ENCODE peak calls at places on chromosomes 7 and 10, in seven cellular contexts. P is H9, E is mesenchymal stem cell, O is IMR-90, X is H1, R is neuronal stem cell, H is mesendoderm. N is an unnamed sample.

GRCh38 chr7:43248961-43249807 is 136.7 kb downstream of the HECW1 start:
- DNase-seq in P (no peak), E (peak; percentile 82), O (peak; percentile 77), X (no peak), R (no peak), H (peak; percentile 25), N (no peak)

GRCh38 chr7:25940086-25940906 is 211.7 kb upstream of the NFE2L3 start:
- DNase-seq in P (no peak), E (no peak), O (no peak), X (no peak), R (no peak), H (no peak), N (no peak)

GRCh38 chr10:133440633-133441285 is 13.0 kb upstream of the SCART1 start:
- DNase-seq in P (no peak), E (no peak), O (no peak), X (no peak), R (no peak), H (no peak), N (no peak)

GRCh38 chr10:72044417-72045041 is 43.8 kb downstream of the SPOCK2 start:
- DNase-seq in P (no peak), E (no peak), O (peak; percentile 28), X (no peak), R (no peak), H (no peak), N (peak; percentile 41)

GRCh38 chr10:133199488-133199885 is 30.5 kb upstream of the UTF1 start:
- DNase-seq in P (no peak), E (no peak), O (no peak), X (no peak), R (no peak), H (no peak), N (no peak)

GRCh38 chr10:109427421-109427820 is 495.9 kb downstream of the XPNPEP1 start:
- DNase-seq in P (no peak), E (peak; percentile 37), O (peak; percentile 51), X (no peak), R (no peak), H (peak; percentile 33), N (peak; percentile 3)

GRCh38 chr7:120927454-120928103 is 23.0 kb upstream of the ING3 start:
- DNase-seq in P (no peak), E (no peak), O (no peak), X (no peak), R (no peak), H (no peak), N (no peak)

GRCh38 chr7:17965600-17965999 is 25.3 kb upstream of the SNX13 start:
- DNase-seq in P (no peak), E (peak; percentile 29), O (peak; percentile 71), X (no peak), R (no peak), H (no peak), N (no peak)

GRCh38 chr10:63467833-63468232 is 2.1 kb upstream of the JMJD1C start:
- DNase-seq in P (no peak), E (no peak), O (peak; percentile 22), X (no peak), R (no peak), H (no peak), N (no peak)

GRCh38 chr7:130322615-130323014 is 22.0 kb upstream of the CPA5 start:
- DNase-seq in P (no peak), E (no peak), O (no peak), X (no peak), R (no peak), H (no peak), N (peak; percentile 30)

GRCh38 chr10:68895041-68895440 is 6.1 kb upstream of the DDX50 start:
- DNase-seq in P (no peak), E (no peak), O (no peak), X (no peak), R (no peak), H (no peak), N (no peak)

GRCh38 chr10:4663162-4663992 is 162.6 kb upstream of the AKR1E2 start:
- DNase-seq in P (no peak), E (peak; percentile 99), O (peak; percentile 99), X (no peak), R (no peak), H (peak; percentile 96), N (peak; percentile 92)

GRCh38 chr7:27260211-27260610 is 17.6 kb downstream of the EVX1 start:
- DNase-seq in P (no peak), E (no peak), O (no peak), X (no peak), R (no peak), H (peak; percentile 58), N (peak; percentile 96)

GRCh38 chr7:74344128-74344496 is 54.9 kb downstream of the CLIP2 start:
- DNase-seq in P (no peak), E (peak; percentile 20), O (peak; percentile 47), X (no peak), R (no peak), H (no peak), N (no peak)

GRCh38 chr10:51964630-51965029 is 265.2 kb upstream of the CSTF2T start:
- DNase-seq in P (no peak), E (no peak), O (peak; percentile 27), X (no peak), R (no peak), H (no peak), N (no peak)

GRCh38 chr7:106285801-106286492 is 1.2 kb upstream of the NAMPT start:
- DNase-seq in P (no peak), E (no peak), O (peak; percentile 73), X (no peak), R (no peak), H (no peak), N (peak; percentile 30)

GRCh38 chr7:68977709-68978108 is 620.6 kb upstream of the AUTS2 start:
- DNase-seq in P (no peak), E (no peak), O (no peak), X (no peak), R (no peak), H (no peak), N (no peak)

GRCh38 chr7:100680589-100681271 is 7.2 kb downstream of the GNB2 start:
- DNase-seq in P (no peak), E (no peak), O (no peak), X (no peak), R (no peak), H (no peak), N (no peak)

GRCh38 chr7:108054537-108054936 is 51.6 kb upstream of the LAMB1 start:
- DNase-seq in P (no peak), E (no peak), O (no peak), X (no peak), R (no peak), H (no peak), N (no peak)

GRCh38 chr7:46969303-46970130 is 612.4 kb downstream of the TNS3 start:
- DNase-seq in P (no peak), E (peak; percentile 18), O (peak; percentile 20), X (no peak), R (no peak), H (no peak), N (no peak)

GRCh38 chr7:102451371-102452054 is 13.2 kb downstream of the ALKBH4 start:
- DNase-seq in P (peak; percentile 78), E (no peak), O (no peak), X (no peak), R (no peak), H (no peak), N (peak; percentile 71)

GRCh38 chr7:23471090-23471859 is 984 bp upstream of the IGF2BP3 start:
- DNase-seq in P (peak; percentile 92), E (peak; percentile 89), O (peak; percentile 68), X (no peak), R (peak; percentile 92), H (peak; percentile 97), N (peak; percentile 70)

GRCh38 chr7:117085769-117086463 is 132.6 kb downstream of the ST7 start:
- DNase-seq in P (no peak), E (peak; percentile 45), O (peak; percentile 54), X (no peak), R (no peak), H (no peak), N (no peak)

GRCh38 chr7:51617691-51618090 is 301.1 kb upstream of the COBL start:
- DNase-seq in P (no peak), E (no peak), O (no peak), X (no peak), R (no peak), H (no peak), N (no peak)

GRCh38 chr7:128274890-128275603 is 34.0 kb downstream of the LEP start:
- DNase-seq in P (no peak), E (no peak), O (no peak), X (no peak), R (no peak), H (no peak), N (no peak)

GRCh38 chr10:48807786-48808185 is 123.1 kb downstream of the WDFY4 start:
- DNase-seq in P (no peak), E (no peak), O (no peak), X (no peak), R (no peak), H (no peak), N (no peak)
- H3K4ac ChIP-seq in P (no peak overlapping the region), E (no peak overlapping the region), O (no peak overlapping the region), X (no peak overlapping the region), R (no peak overlapping the region), H (no peak overlapping the region), N (no peak overlapping the region)

GRCh38 chr7:34211003-34211402 is 305.7 kb downstream of the BMPER start:
- DNase-seq in P (no peak), E (no peak), O (no peak), X (no peak), R (no peak), H (peak; percentile 48), N (no peak)

GRCh38 chr7:34207810-34208209 is 302.5 kb downstream of the BMPER start:
- DNase-seq in P (no peak), E (no peak), O (no peak), X (no peak), R (no peak), H (no peak), N (no peak)

GRCh38 chr7:34208878-34209621 is 303.7 kb downstream of the BMPER start:
- DNase-seq in P (no peak), E (no peak), O (no peak), X (no peak), R (no peak), H (no peak), N (no peak)
- H2BK5ac ChIP-seq in P (no peak overlapping the region), E (no peak overlapping the region), O (no peak overlapping the region), X (no peak overlapping the region), R (no peak overlapping the region), H (no peak overlapping the region), N (no peak overlapping the region)

DNA sequence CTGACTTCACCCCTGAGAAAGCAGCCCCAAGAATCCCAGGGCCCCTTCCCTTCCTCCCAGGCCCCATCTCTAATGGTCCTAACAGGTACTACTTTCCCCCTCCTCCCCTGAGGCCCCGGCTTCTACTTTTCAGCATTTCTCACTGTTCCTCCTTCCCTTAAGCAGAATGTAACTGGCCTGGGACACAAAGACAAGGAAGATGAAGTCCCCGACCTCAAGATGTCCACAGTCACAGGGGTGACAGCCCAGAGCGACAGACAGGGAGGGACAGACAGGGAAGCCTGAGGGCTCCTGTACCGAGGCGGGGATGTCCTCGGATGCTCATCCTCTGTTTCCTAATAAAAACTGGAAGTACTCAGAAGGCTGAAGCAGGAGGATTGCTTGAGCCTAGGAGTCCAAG is 11.6 kb downstream of the AOC1 start:
- DNase-seq in P (no peak), E (no peak), O (no peak), X (no peak), R (no peak), H (no peak), N (no peak)
- H3K4ac ChIP-seq in P (no peak overlapping the region), E (no peak overlapping the region), O (no peak overlapping the region), X (no peak overlapping the region), R (no peak overlapping the region), H (no peak overlapping the region), N (no peak overlapping the region)

DNA sequence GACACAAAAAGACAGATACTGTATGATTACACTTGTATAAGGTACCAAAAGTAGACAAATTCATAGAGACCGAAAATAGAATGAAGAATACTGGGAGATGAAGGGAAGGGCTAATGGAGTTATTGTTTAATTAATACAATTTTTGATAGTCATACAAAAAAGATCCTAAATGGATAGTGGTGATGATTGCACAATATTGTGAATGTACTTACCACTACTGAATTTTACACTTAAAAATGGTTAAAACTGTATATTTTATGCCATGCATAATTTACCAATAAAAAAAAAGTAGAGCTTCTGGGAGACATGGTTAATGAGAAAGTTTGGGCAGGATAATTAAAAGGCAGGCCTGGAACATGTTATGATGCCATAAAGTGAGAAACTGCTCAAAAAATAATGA is 119.0 kb downstream of the ZPBP start:
- DNase-seq in P (no peak), E (no peak), O (no peak), X (no peak), R (no peak), H (no peak), N (no peak)
- H2BK5ac ChIP-seq in P (no peak overlapping the region), E (no peak overlapping the region), O (no peak overlapping the region), X (no peak overlapping the region), R (no peak overlapping the region), H (no peak overlapping the region), N (no peak overlapping the region)